ENCODE peak calls at places on chromosomes 16 and 17, in five cellular contexts. Y is upper lobe of right lung; S is heart left ventricle; G is effector memory CD4-positive, alpha-beta T cell; F is CD4-positive, CD25-positive, alpha-beta regulatory T cell. H is an unnamed sample. For H3K4me1, the result is how much of the 10 kb centered on the place peaks cover.

GRCh38 chr16:9378876-9379275 is 287.4 kb downstream of the HAPSTR1 start:
- DNase-seq in Y (no peak), S (no peak), G (no peak), F (no peak), H (no peak)

GRCh38 chr17:5355416-5356129 is 63.9 kb downstream of the NUP88 start:
- DNase-seq in Y (no peak), S (no peak), G (no peak), F (no peak), H (no peak)

GRCh38 chr17:70621593-70621992 is 452.3 kb downstream of the KCNJ2 start:
- DNase-seq in Y (no peak), S (no peak), G (no peak), F (no peak), H (no peak)

GRCh38 chr16:76241735-76242134 is 35.5 kb upstream of the CNTNAP4 start:
- DNase-seq in Y (no peak), S (no peak), G (no peak), F (no peak), H (no peak)

GRCh38 chr16:66479661-66480264 is 52.7 kb downstream of the BEAN1 start:
- DNase-seq in Y (no peak), S (no peak), G (no peak), F (no peak), H (no peak)

GRCh38 chr17:77371117-77371887 is 230.5 kb downstream of the SEC14L1 start:
- DNase-seq in Y (no peak), S (peak), G (no peak), F (no peak), H (peak)

GRCh38 chr16:7938175-7938574 is 605.5 kb downstream of the RBFOX1 start:
- DNase-seq in Y (no peak), S (no peak), G (no peak), F (no peak), H (no peak)

GRCh38 chr16:89037261-89038152 is 56.1 kb upstream of the ACSF3 start:
- DNase-seq in Y (no peak), S (peak), G (no peak), F (no peak), H (peak)

GRCh38 chr17:28086519-28086918 is 44.0 kb downstream of the NLK start:
- DNase-seq in Y (no peak), S (no peak), G (no peak), F (no peak), H (no peak)

GRCh38 chr16:81774348-81774747 is 4.7 kb upstream of the PLCG2 start:
- DNase-seq in Y (no peak), S (no peak), G (no peak), F (no peak), H (no peak)

GRCh38 chr17:50472286-50472685 is 3.6 kb upstream of the CHAD start:
- DNase-seq in Y (no peak), S (no peak), G (no peak), F (no peak), H (no peak)

GRCh38 chr16:84178892-84179611 is 7.8 kb downstream of the TAF1C start:
- DNase-seq in Y (no peak), S (no peak), G (no peak), F (no peak), H (no peak)
- H3K4me1 ChIP-seq in Y (under half), S (under half), G (under half), F (under half), H (under half)

DNA sequence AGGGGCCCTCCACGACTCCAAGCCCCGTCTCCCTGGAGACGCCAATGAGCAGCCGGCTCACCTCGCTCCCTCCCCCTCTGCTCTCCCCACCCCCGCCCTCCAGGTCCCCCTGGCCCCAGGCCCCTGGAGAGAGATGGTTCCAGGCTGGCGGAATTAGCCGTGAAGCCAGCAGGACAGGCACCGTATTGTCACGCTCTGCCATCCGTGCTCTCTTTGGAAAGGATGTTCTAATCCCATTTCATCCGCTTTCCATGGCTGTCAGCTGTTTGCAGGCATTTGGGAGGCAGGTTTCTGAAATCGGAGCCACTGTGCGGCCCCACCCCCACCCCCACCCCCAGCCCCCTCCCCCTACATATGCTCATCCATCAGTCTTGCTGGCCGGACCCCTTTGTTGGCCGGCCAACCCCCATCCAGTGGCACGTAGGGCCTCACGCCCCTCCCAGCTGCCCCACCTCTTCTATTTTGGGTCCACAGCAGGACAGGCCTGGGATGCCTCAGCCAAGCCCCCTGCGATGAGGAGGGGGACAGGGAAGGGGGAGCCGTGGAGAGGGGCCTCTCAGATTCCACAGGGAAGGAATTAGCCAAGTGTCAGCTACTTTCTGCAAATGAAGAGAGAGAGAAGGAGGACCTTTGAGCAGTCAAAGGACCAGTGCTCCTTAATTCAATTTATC is 30.8 kb downstream of the SDK2 start:
- DNase-seq in Y (no peak), S (peak), G (no peak), F (no peak), H (no peak)
- H3K27ac ChIP-seq in Y (no peak), S (no peak), G (no peak), F (no peak), H (peak)

DNA sequence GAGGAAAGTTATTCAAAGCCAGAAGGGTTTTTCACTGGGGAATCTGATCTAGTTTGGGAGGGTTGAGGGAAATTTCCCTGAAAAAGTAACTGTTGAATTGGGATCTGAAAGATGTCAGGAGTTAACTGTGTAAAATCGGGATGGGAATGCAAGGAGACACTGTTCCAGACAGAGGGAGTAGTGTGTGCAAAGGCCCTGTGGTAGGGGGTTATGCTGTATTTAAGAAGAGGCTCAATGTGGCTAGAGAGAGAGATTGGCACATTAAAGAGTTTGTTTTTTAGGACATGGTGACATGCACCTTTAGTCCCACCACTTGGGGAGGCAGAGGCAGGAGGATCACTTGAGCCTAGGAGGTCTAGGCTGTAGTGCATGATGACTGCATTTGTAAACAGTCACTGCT is 16.9 kb downstream of the CDH3 start:
- DNase-seq in Y (no peak), S (no peak), G (no peak), F (no peak), H (no peak)
- H3K4me1 ChIP-seq in Y (under half), S (under half), G (under half), F (under half), H (half or more)

GRCh38 chr17:68417317-68417716 is 40.0 kb downstream of the WIPI1 start:
- DNase-seq in Y (peak), S (no peak), G (no peak), F (no peak), H (no peak)
- H3K27ac ChIP-seq in Y (no peak), S (no peak), G (no peak), F (no peak), H (no peak)

GRCh38 chr16:17304124-17304813 is 166.5 kb downstream of the XYLT1 start:
- DNase-seq in Y (no peak), S (no peak), G (no peak), F (no peak), H (no peak)

GRCh38 chr16:17305694-17306093 is 165.1 kb downstream of the XYLT1 start:
- DNase-seq in Y (no peak), S (no peak), G (no peak), F (peak), H (no peak)

GRCh38 chr16:17306745-17307144 is 164.0 kb downstream of the XYLT1 start:
- DNase-seq in Y (no peak), S (no peak), G (no peak), F (no peak), H (no peak)

GRCh38 chr16:17303101-17303500 is 167.7 kb downstream of the XYLT1 start:
- DNase-seq in Y (no peak), S (no peak), G (no peak), F (no peak), H (no peak)

GRCh38 chr16:17304814-17305169 is 166.0 kb downstream of the XYLT1 start:
- DNase-seq in Y (no peak), S (no peak), G (no peak), F (no peak), H (no peak)
- H3K4me1 ChIP-seq in Y (under half), S (under half), G (under half), F (under half), H (under half)

DNA sequence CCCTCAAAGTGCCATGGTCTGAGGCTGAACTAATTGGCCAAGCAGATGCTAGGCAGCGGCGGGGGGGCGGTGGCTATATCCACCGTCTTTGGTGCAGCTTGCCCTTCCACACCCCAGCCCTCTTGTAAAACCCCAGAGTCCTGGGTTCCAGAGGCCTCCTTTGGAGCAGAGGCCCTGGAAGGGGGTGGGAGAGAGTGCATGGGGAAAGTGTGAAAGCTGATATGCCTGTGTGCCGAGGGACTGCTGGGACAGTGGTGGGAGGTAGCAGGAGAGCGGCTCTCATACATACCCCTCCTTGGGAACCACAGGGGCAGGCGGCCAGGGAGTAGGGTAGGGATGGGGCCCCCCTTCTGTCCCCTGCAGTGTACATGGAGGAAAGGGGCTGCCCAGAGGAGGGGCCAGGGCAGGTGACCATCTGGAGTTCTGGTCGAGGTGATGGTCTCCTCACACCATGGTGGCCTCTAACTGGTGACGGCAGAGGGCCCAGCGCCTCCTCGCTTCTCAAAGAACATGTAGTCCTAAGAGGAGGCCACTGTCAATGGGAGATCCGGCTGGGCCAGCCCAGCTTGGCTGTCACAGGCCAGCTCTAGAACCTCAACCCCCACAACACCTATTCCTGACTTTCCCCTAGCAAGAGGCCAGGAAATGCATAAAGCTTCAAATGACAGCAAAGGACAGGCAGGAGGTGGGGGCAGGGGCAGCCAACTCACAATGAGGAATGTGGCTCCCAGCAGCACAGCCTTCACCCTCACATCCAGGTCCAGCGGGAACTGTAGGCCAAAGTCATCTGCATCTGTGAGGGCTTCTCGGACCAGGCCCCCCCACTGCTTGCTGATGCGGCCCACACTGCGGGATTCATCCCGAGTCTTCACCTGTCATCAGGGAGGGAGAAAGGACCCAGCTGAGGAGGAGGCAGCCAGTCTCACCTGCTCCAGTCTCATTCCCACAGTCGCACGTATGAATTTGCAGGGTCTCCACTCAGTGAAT is 4.1 kb downstream of the PLSCR3 start:
- DNase-seq in Y (no peak), S (no peak), G (no peak), F (no peak), H (no peak)
- H3K27ac ChIP-seq in Y (no peak), S (no peak), G (peak), F (no peak), H (no peak)

DNA sequence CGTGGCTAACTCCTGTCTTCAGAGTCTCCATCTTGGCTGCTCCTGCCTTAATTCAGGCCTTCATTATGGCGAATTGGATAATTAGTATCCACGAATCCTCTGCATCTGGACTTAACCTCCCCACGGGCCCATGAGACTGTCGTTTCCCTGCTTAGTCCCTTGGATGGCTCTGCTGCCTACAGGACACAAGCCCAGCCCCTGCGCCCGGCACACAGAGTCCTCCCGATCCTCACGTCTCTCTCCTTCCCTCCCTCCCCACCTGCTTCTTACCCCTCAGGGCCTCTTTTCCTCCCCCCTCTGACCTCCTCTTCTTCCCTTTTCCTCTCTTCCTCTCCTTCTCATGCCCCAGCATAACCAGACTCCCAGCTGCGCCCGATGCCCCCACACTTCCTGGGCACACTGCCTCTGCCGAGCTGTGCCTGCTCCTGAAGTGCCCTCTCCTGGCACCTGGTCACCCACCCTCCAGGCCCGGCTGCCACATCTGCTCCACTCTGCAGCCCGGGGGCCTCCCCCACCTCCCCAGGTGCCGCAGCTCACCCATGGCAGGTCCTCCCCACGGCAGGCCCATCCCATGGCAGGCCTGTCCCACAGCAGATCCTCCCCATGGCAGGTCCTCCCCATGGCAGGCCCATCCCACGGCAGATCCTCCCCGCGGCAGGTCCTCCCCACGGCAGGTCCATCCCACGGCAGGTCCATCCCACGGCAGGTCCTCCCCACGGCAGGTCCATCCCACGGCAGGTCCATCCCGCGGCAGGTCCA is 45.9 kb downstream of the RPH3AL start:
- DNase-seq in Y (no peak), S (peak), G (no peak), F (no peak), H (no peak)
- H3K4me1 ChIP-seq in Y (under half), S (under half), G (under half), F (under half), H (under half)

DNA sequence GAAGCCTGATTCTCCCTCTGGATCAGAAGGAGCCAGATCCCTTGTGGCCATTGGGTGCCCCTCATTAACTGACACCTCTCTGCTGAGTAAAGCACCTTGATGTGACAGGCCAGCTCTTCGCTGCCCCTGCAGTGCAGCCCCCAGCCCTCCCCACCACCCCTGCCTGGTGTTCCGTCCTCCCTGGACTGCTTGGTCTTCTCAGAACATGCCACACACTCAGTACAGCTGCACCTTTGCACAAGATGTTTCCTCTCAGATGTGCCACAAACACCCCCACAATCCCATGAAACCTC is 20.2 kb downstream of the GOSR2 start:
- DNase-seq in Y (no peak), S (no peak), G (no peak), F (no peak), H (no peak)
- H3K27ac ChIP-seq in Y (no peak), S (no peak), G (no peak), F (no peak), H (no peak)

GRCh38 chr17:17940451-17940911 is 31.7 kb downstream of the TOM1L2 start:
- DNase-seq in Y (no peak), S (no peak), G (no peak), F (no peak), H (no peak)
- H3K4me1 ChIP-seq in Y (half or more), S (half or more), G (under half), F (under half), H (half or more)

GRCh38 chr17:7851438-7852261 is 3.2 kb upstream of the TMEM88 start:
- DNase-seq in Y (peak), S (peak), G (peak), F (peak), H (peak)
- H3K27ac ChIP-seq in Y (no peak), S (peak), G (peak), F (peak), H (no peak)

H was measured in cardiac muscle cell.